ENCODE peak calls at places on chromosomes 13 and 19, in six cellular contexts. C is AG04449, M is foreskin fibroblast, Q is lower lobe of right lung, K is keratinocyte, O is upper lobe of left lung. X is an unnamed sample.

GRCh38 chr13:45179428-45179827 is 21.4 kb downstream of the KCTD4 start:
- DNase-seq in C (no peak), M (peak), Q (no peak), K (no peak), O (no peak), X (no peak)

GRCh38 chr19:33947565-33947964 is 150.9 kb downstream of the KCTD15 start:
- DNase-seq in C (no peak), M (no peak), Q (no peak), K (no peak), O (no peak), X (no peak)

GRCh38 chr19:14544977-14545715 is 15.8 kb downstream of the TECR start:
- DNase-seq in C (no peak), M (peak), Q (no peak), K (no peak), O (peak), X (no peak)

GRCh38 chr19:55923556-55923955 is 8.6 kb downstream of the NLRP13 start:
- DNase-seq in C (no peak), M (no peak), Q (no peak), K (no peak), O (no peak), X (no peak)

GRCh38 chr13:89066868-89067466 is 1395.8 kb downstream of the SLITRK5 start:
- DNase-seq in C (no peak), M (no peak), Q (no peak), K (peak), O (no peak), X (no peak)

GRCh38 chr13:35781044-35781443 is 304.6 kb upstream of the MAB21L1 start:
- DNase-seq in C (no peak), M (no peak), Q (no peak), K (no peak), O (no peak), X (no peak)

GRCh38 chr13:98461525-98462240 is 115.2 kb downstream of the STK24 start:
- DNase-seq in C (no peak), M (no peak), Q (no peak), K (no peak), O (no peak), X (no peak)

GRCh38 chr19:30227661-30228112 is 144.5 kb upstream of the ZNF536 start:
- DNase-seq in C (no peak), M (peak), Q (peak), K (no peak), O (peak), X (no peak)

GRCh38 chr19:30408734-30409301 is 36.6 kb downstream of the ZNF536 start:
- DNase-seq in C (no peak), M (no peak), Q (no peak), K (no peak), O (no peak), X (no peak)

GRCh38 chr19:1855828-1856255 is 7.5 kb downstream of the KLF16 start:
- DNase-seq in C (no peak), M (peak), Q (no peak), K (no peak), O (no peak), X (no peak)

GRCh38 chr19:34254552-34255432 is at the start of gene GARRE1:
- DNase-seq in C (no peak), M (peak), Q (peak), K (no peak), O (no peak), X (no peak)

GRCh38 chr13:27120811-27121210 is 50.8 kb downstream of the USP12 start:
- DNase-seq in C (no peak), M (peak), Q (no peak), K (no peak), O (no peak), X (no peak)

GRCh38 chr19:7799640-7800355 is 30.2 kb upstream of the EVI5L start:
- DNase-seq in C (no peak), M (peak), Q (peak), K (no peak), O (peak), X (peak)

GRCh38 chr19:8609210-8610040 is 1.1 kb downstream of the ADAMTS10 start:
- DNase-seq in C (no peak), M (peak), Q (peak), K (no peak), O (peak), X (no peak)

GRCh38 chr19:47157455-47158321 is 27.1 kb downstream of the SAE1 start:
- DNase-seq in C (no peak), M (peak), Q (no peak), K (no peak), O (peak), X (no peak)

GRCh38 chr19:18185538-18185937 is 7.5 kb upstream of the MPV17L2 start:
- DNase-seq in C (no peak), M (no peak), Q (no peak), K (no peak), O (no peak), X (no peak)

GRCh38 chr13:30169442-30169841 is 137.9 kb downstream of the KATNAL1 start:
- DNase-seq in C (no peak), M (no peak), Q (no peak), K (no peak), O (no peak), X (no peak)

GRCh38 chr13:97548736-97549135 is 114.8 kb downstream of the RAP2A start:
- DNase-seq in C (no peak), M (no peak), Q (no peak), K (no peak), O (no peak), X (no peak)

GRCh38 chr13:108919036-108919907 is 289.9 kb downstream of the MYO16 start:
- DNase-seq in C (no peak), M (peak), Q (no peak), K (no peak), O (no peak), X (no peak)

GRCh38 chr13:94596575-94596971 is 621 bp upstream of the TGDS start:
- DNase-seq in C (no peak), M (no peak), Q (no peak), K (no peak), O (no peak), X (no peak)
- H3K4me3 ChIP-seq in C (peak), M (peak), Q (peak), K (peak), O (no peak), X (peak)

DNA sequence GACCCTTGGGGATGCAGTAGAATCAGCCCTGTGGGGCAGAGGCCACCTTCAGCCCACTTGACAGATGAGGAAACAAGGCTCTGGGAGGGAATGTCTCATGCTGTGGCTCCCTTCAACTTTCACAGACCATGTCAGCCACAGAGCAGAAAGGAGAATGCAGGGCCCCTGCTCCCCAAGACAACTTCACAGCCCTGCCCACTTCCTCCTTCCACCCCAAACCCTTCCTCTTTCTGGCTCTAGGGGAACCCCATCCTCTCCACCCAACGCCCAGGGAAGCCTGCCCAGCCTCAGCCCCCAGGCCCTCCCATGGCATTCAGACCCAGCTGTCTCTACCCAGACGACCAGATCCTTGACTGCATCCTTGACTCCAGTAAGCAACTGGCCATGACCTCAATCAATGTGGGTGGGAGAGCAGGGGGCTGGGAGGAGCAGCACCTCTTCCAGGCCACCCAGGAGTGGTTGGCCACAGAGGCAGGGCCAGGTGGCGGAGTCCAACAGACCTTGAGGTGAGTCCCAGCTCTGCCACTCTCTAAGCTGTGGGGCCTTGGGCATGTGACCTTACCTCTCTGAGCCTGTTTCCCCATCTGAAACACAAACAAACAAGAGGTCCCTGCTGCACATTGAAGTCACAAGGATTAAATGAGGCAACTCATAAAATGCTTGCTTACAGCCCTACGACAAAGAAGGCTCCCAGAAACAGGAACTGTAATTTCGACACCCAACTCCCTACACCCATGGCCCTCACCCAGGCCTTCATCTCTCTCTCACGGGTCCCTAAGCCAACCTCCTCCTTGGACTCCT is 15.8 kb downstream of the DEDD2 start:
- DNase-seq in C (no peak), M (no peak), Q (peak), K (no peak), O (peak), X (no peak)
- TF ChIP-seq CTCF in C (no peak), M (no peak), Q (no peak), K (no peak), O (no peak), X (no peak)

GRCh38 chr13:33691980-33692379 is 126.0 kb upstream of the RFC3 start:
- DNase-seq in C (no peak), M (no peak), Q (no peak), K (no peak), O (no peak), X (no peak)

GRCh38 chr13:33696530-33696929 is 121.4 kb upstream of the RFC3 start:
- DNase-seq in C (no peak), M (no peak), Q (no peak), K (no peak), O (no peak), X (no peak)

GRCh38 chr13:33690321-33690720 is 127.6 kb upstream of the RFC3 start:
- DNase-seq in C (no peak), M (no peak), Q (no peak), K (no peak), O (no peak), X (no peak)

GRCh38 chr13:33694546-33694945 is 123.4 kb upstream of the RFC3 start:
- DNase-seq in C (no peak), M (no peak), Q (no peak), K (no peak), O (no peak), X (no peak)

DNA sequence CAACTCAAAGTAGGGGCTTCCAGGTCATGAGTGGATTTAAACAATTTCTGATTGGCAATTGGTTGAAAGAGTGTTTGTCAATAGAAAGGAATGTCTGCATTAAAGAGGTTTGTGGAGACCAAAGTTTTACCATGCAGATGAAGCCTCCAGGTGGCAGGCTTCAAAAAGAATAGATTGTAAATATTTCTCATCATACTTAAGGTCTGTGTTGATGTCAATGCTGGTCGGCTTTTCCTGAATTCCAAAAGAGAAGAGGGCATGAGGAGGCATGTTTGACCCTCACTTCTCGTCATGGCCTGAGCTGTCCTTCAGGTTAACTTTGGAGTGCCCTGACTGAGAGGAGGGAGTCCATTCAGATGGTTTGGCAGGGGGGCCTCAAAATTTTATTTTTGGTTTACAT is 125.4 kb upstream of the RFC3 start:
- DNase-seq in C (no peak), M (no peak), Q (no peak), K (no peak), O (no peak), X (no peak)
- H3K4me3 ChIP-seq in C (no peak), M (no peak), Q (no peak), K (no peak), O (no peak), X (no peak)

DNA sequence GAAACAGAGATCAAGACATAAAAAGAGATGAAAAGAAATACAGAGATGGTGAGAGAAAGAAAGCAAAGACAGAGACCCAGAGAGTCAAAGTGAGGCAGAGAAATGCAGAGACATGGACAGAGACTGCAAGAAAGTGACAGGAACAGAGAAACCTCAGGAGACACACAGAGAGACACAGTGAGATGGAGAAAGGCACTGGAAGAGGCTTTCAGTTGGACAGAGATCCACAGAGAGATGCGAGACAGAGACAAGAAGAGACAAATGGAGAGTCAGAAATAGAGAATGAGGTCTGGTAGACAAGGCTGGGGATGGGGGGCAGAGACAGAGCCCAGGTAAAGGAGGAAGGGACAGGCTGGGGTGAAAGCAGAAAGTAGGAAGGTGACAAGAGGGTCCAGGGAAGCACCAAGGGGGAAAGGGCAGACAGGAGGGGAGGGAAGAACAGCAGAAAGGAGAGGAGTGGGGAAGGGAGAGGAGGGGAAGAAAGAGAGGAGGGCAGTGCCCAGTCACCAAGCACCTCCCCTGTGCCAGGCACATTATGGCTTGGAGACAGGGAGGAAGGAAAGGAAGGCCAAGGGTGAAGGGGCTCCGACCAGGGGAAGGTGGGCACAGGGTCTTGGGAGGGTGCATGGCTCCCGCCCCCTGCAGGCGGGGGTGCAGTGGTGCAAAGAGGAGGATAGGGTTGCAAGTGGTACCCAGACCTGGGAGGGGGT is 38.5 kb downstream of the DEDD2 start:
- DNase-seq in C (no peak), M (no peak), Q (no peak), K (no peak), O (no peak), X (no peak)
- TF ChIP-seq CTCF in C (peak), M (peak), Q (peak), K (peak), O (no peak), X (peak)

GRCh38 chr19:48685583-48685982 is 10.2 kb upstream of the FUT2 start:
- DNase-seq in C (no peak), M (no peak), Q (no peak), K (no peak), O (no peak), X (no peak)

GRCh38 chr19:48681127-48681470 is 8.3 kb upstream of the NTN5 start:
- DNase-seq in C (no peak), M (peak), Q (no peak), K (no peak), O (no peak), X (peak)

GRCh38 chr19:48683349-48683748 is 10.5 kb upstream of the NTN5 start:
- DNase-seq in C (no peak), M (peak), Q (peak), K (no peak), O (peak), X (no peak)

GRCh38 chr19:48689438-48689837 is 6.3 kb upstream of the FUT2 start:
- DNase-seq in C (no peak), M (no peak), Q (no peak), K (no peak), O (no peak), X (no peak)

GRCh38 chr19:48686103-48686502 is 9.7 kb upstream of the FUT2 start:
- DNase-seq in C (no peak), M (no peak), Q (no peak), K (no peak), O (no peak), X (no peak)
- H3K4me3 ChIP-seq in C (no peak), M (no peak), Q (no peak), K (no peak), O (no peak), X (no peak)

DNA sequence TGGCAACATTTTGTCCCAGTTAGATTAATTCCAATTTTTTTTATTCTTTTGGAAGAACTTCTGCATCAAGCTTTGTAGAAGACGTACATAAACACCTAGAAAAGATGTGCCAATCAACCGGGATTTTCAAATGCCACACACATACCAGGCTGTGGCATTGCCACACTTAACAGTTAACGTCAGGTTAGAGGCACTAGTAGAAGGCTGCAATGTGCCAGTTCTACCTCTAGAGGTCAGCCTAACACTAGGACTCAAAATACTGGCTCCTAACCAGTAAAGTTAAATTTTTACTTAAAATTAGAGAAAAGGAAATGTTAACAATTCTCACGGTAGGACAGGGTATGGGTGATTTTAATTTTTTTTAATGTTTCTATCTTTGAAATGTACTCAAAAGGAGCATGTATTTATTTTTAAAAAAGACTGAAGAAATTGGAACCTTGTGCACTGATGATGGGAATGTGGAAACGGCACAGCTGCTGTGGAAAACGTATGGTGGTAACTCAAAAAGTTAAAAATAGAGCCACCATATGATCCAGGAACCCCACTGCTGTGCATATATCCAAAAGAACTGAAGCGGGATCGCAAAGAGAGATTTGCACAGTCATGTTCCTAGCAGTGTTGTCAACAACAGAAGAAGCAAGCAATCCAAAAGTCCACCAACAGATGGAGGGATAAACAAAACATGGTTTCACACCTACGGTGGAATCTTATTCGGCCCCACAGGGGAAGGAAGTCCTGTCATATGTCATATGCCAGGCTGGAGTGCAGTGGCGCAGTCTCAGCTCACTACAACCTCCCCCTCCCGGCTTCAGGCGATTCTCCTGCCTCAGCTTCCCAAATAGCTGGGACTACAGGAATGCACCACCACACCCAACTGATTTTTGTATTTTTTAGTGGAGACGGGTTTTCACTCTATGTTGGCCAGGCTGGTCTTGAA is 30.3 kb downstream of the CRYL1 start:
- DNase-seq in C (peak), M (peak), Q (no peak), K (no peak), O (peak), X (peak)
- TF ChIP-seq CTCF in C (peak), M (peak), Q (peak), K (peak), O (peak), X (peak)

GRCh38 chr19:36796714-36796999 is 24.1 kb upstream of the ZNF850 start:
- DNase-seq in C (no peak), M (no peak), Q (no peak), K (no peak), O (no peak), X (no peak)
- H3K4me3 ChIP-seq in C (peak), M (peak), Q (peak), K (peak), O (peak), X (peak)

GRCh38 chr19:11381535-11382369 is 2.4 kb downstream of the EPOR start:
- DNase-seq in C (no peak), M (peak), Q (peak), K (peak), O (peak), X (no peak)
- TF ChIP-seq CTCF in C (peak), M (no peak), Q (no peak), K (peak), O (no peak), X (peak)